ENCODE peak calls at places on chromosomes 3 and 15, in nine cellular contexts. One of them, this sample, is unnamed.

GRCh38 chr3:22231061-22231460 is 480.1 kb upstream of the ZNF385D start:
- DNase-seq in stimulated activated CD8-positive, alpha-beta memory T cell treated with anti-CD3 and anti-CD28 coated beads, Interleukin-15, amount 100 ng/mL, for 24 hours: no peak
- DNase-seq in activated naive CD4-positive, alpha-beta T cell treated with anti-CD3 and anti-CD28 coated beads, Interleukin-2, amount 10 ng/mL, durations not matched to agents 7 days and 5 days: no peak
- DNase-seq in lower leg skin: no peak
- DNase-seq in SW480: no peak
- DNase-seq in iris pigment epithelial cell: peak
- DNase-seq in renal cortical epithelial cell: peak
- DNase-seq in fibroblast of the aortic adventitia: no peak
- DNase-seq in GM19239: no peak
- DNase-seq in this sample: peak

GRCh38 chr3:5428607-5429516 is 241.4 kb downstream of the EDEM1 start:
- DNase-seq in stimulated activated CD8-positive, alpha-beta memory T cell treated with anti-CD3 and anti-CD28 coated beads, Interleukin-15, amount 100 ng/mL, for 24 hours: no peak
- DNase-seq in activated naive CD4-positive, alpha-beta T cell treated with anti-CD3 and anti-CD28 coated beads, Interleukin-2, amount 10 ng/mL, durations not matched to agents 7 days and 5 days: no peak
- DNase-seq in lower leg skin: no peak
- DNase-seq in SW480: peak
- DNase-seq in iris pigment epithelial cell: no peak
- DNase-seq in renal cortical epithelial cell: peak
- DNase-seq in fibroblast of the aortic adventitia: no peak
- DNase-seq in GM19239: peak
- DNase-seq in this sample: no peak

GRCh38 chr3:10836676-10837075 is 20.6 kb downstream of the SLC6A11 start:
- DNase-seq in stimulated activated CD8-positive, alpha-beta memory T cell treated with anti-CD3 and anti-CD28 coated beads, Interleukin-15, amount 100 ng/mL, for 24 hours: no peak
- DNase-seq in activated naive CD4-positive, alpha-beta T cell treated with anti-CD3 and anti-CD28 coated beads, Interleukin-2, amount 10 ng/mL, durations not matched to agents 7 days and 5 days: no peak
- DNase-seq in lower leg skin: no peak
- DNase-seq in SW480: no peak
- DNase-seq in iris pigment epithelial cell: no peak
- DNase-seq in renal cortical epithelial cell: no peak
- DNase-seq in fibroblast of the aortic adventitia: no peak
- DNase-seq in GM19239: no peak
- DNase-seq in this sample: no peak

GRCh38 chr3:42499478-42499871 is 3.0 kb upstream of the VIPR1 start:
- DNase-seq in stimulated activated CD8-positive, alpha-beta memory T cell treated with anti-CD3 and anti-CD28 coated beads, Interleukin-15, amount 100 ng/mL, for 24 hours: no peak
- DNase-seq in activated naive CD4-positive, alpha-beta T cell treated with anti-CD3 and anti-CD28 coated beads, Interleukin-2, amount 10 ng/mL, durations not matched to agents 7 days and 5 days: no peak
- DNase-seq in lower leg skin: peak
- DNase-seq in SW480: no peak
- DNase-seq in iris pigment epithelial cell: no peak
- DNase-seq in renal cortical epithelial cell: no peak
- DNase-seq in fibroblast of the aortic adventitia: no peak
- DNase-seq in GM19239: no peak
- DNase-seq in this sample: no peak

GRCh38 chr3:10483686-10484345 is 21.6 kb downstream of the ATP2B2 start:
- DNase-seq in stimulated activated CD8-positive, alpha-beta memory T cell treated with anti-CD3 and anti-CD28 coated beads, Interleukin-15, amount 100 ng/mL, for 24 hours: no peak
- DNase-seq in activated naive CD4-positive, alpha-beta T cell treated with anti-CD3 and anti-CD28 coated beads, Interleukin-2, amount 10 ng/mL, durations not matched to agents 7 days and 5 days: no peak
- DNase-seq in lower leg skin: no peak
- DNase-seq in SW480: no peak
- DNase-seq in iris pigment epithelial cell: no peak
- DNase-seq in renal cortical epithelial cell: no peak
- DNase-seq in fibroblast of the aortic adventitia: no peak
- DNase-seq in GM19239: no peak
- DNase-seq in this sample: no peak

GRCh38 chr3:147881933-147882332 is 472.8 kb downstream of the ZIC1 start:
- DNase-seq in stimulated activated CD8-positive, alpha-beta memory T cell treated with anti-CD3 and anti-CD28 coated beads, Interleukin-15, amount 100 ng/mL, for 24 hours: no peak
- DNase-seq in activated naive CD4-positive, alpha-beta T cell treated with anti-CD3 and anti-CD28 coated beads, Interleukin-2, amount 10 ng/mL, durations not matched to agents 7 days and 5 days: no peak
- DNase-seq in lower leg skin: no peak
- DNase-seq in SW480: no peak
- DNase-seq in iris pigment epithelial cell: peak
- DNase-seq in renal cortical epithelial cell: no peak
- DNase-seq in fibroblast of the aortic adventitia: no peak
- DNase-seq in GM19239: no peak
- DNase-seq in this sample: no peak

GRCh38 chr3:53939081-53939582 is 47.5 kb upstream of the SELENOK start:
- DNase-seq in stimulated activated CD8-positive, alpha-beta memory T cell treated with anti-CD3 and anti-CD28 coated beads, Interleukin-15, amount 100 ng/mL, for 24 hours: no peak
- DNase-seq in activated naive CD4-positive, alpha-beta T cell treated with anti-CD3 and anti-CD28 coated beads, Interleukin-2, amount 10 ng/mL, durations not matched to agents 7 days and 5 days: no peak
- DNase-seq in lower leg skin: no peak
- DNase-seq in SW480: no peak
- DNase-seq in iris pigment epithelial cell: no peak
- DNase-seq in renal cortical epithelial cell: no peak
- DNase-seq in fibroblast of the aortic adventitia: no peak
- DNase-seq in GM19239: no peak
- DNase-seq in this sample: no peak

GRCh38 chr3:41742127-41742526 is 219.8 kb downstream of the ULK4 start:
- DNase-seq in stimulated activated CD8-positive, alpha-beta memory T cell treated with anti-CD3 and anti-CD28 coated beads, Interleukin-15, amount 100 ng/mL, for 24 hours: no peak
- DNase-seq in activated naive CD4-positive, alpha-beta T cell treated with anti-CD3 and anti-CD28 coated beads, Interleukin-2, amount 10 ng/mL, durations not matched to agents 7 days and 5 days: no peak
- DNase-seq in lower leg skin: no peak
- DNase-seq in SW480: no peak
- DNase-seq in iris pigment epithelial cell: no peak
- DNase-seq in renal cortical epithelial cell: no peak
- DNase-seq in fibroblast of the aortic adventitia: no peak
- DNase-seq in GM19239: no peak
- DNase-seq in this sample: no peak

GRCh38 chr15:57541805-57542504 is 49.7 kb upstream of the MYZAP start:
- DNase-seq in stimulated activated CD8-positive, alpha-beta memory T cell treated with anti-CD3 and anti-CD28 coated beads, Interleukin-15, amount 100 ng/mL, for 24 hours: no peak
- DNase-seq in activated naive CD4-positive, alpha-beta T cell treated with anti-CD3 and anti-CD28 coated beads, Interleukin-2, amount 10 ng/mL, durations not matched to agents 7 days and 5 days: peak
- DNase-seq in lower leg skin: peak
- DNase-seq in SW480: peak
- DNase-seq in iris pigment epithelial cell: peak
- DNase-seq in renal cortical epithelial cell: peak
- DNase-seq in fibroblast of the aortic adventitia: peak
- DNase-seq in GM19239: no peak
- DNase-seq in this sample: peak

GRCh38 chr3:159210336-159210735 is 408.5 kb downstream of the MFSD1 start:
- DNase-seq in stimulated activated CD8-positive, alpha-beta memory T cell treated with anti-CD3 and anti-CD28 coated beads, Interleukin-15, amount 100 ng/mL, for 24 hours: no peak
- DNase-seq in activated naive CD4-positive, alpha-beta T cell treated with anti-CD3 and anti-CD28 coated beads, Interleukin-2, amount 10 ng/mL, durations not matched to agents 7 days and 5 days: no peak
- DNase-seq in lower leg skin: no peak
- DNase-seq in SW480: no peak
- DNase-seq in iris pigment epithelial cell: no peak
- DNase-seq in renal cortical epithelial cell: no peak
- DNase-seq in fibroblast of the aortic adventitia: no peak
- DNase-seq in GM19239: no peak
- DNase-seq in this sample: no peak

GRCh38 chr3:183500349-183500748 is 55.2 kb downstream of the KLHL6 start:
- DNase-seq in stimulated activated CD8-positive, alpha-beta memory T cell treated with anti-CD3 and anti-CD28 coated beads, Interleukin-15, amount 100 ng/mL, for 24 hours: no peak
- DNase-seq in activated naive CD4-positive, alpha-beta T cell treated with anti-CD3 and anti-CD28 coated beads, Interleukin-2, amount 10 ng/mL, durations not matched to agents 7 days and 5 days: no peak
- DNase-seq in lower leg skin: no peak
- DNase-seq in SW480: no peak
- DNase-seq in iris pigment epithelial cell: no peak
- DNase-seq in renal cortical epithelial cell: no peak
- DNase-seq in fibroblast of the aortic adventitia: no peak
- DNase-seq in GM19239: no peak
- DNase-seq in this sample: no peak

GRCh38 chr3:151091685-151092352 is 6.4 kb downstream of the MED12L start:
- DNase-seq in stimulated activated CD8-positive, alpha-beta memory T cell treated with anti-CD3 and anti-CD28 coated beads, Interleukin-15, amount 100 ng/mL, for 24 hours: no peak
- DNase-seq in activated naive CD4-positive, alpha-beta T cell treated with anti-CD3 and anti-CD28 coated beads, Interleukin-2, amount 10 ng/mL, durations not matched to agents 7 days and 5 days: no peak
- DNase-seq in lower leg skin: no peak
- DNase-seq in SW480: no peak
- DNase-seq in iris pigment epithelial cell: peak
- DNase-seq in renal cortical epithelial cell: peak
- DNase-seq in fibroblast of the aortic adventitia: peak
- DNase-seq in GM19239: no peak
- DNase-seq in this sample: no peak

GRCh38 chr15:77418341-77419049 is 1.4 kb downstream of the PEAK1 start:
- DNase-seq in stimulated activated CD8-positive, alpha-beta memory T cell treated with anti-CD3 and anti-CD28 coated beads, Interleukin-15, amount 100 ng/mL, for 24 hours: no peak
- DNase-seq in activated naive CD4-positive, alpha-beta T cell treated with anti-CD3 and anti-CD28 coated beads, Interleukin-2, amount 10 ng/mL, durations not matched to agents 7 days and 5 days: no peak
- DNase-seq in lower leg skin: no peak
- DNase-seq in SW480: no peak
- DNase-seq in iris pigment epithelial cell: peak
- DNase-seq in renal cortical epithelial cell: no peak
- DNase-seq in fibroblast of the aortic adventitia: peak
- DNase-seq in GM19239: no peak
- DNase-seq in this sample: peak

GRCh38 chr3:159669024-159669476 is 319.6 kb upstream of the IL12A start:
- DNase-seq in stimulated activated CD8-positive, alpha-beta memory T cell treated with anti-CD3 and anti-CD28 coated beads, Interleukin-15, amount 100 ng/mL, for 24 hours: no peak
- DNase-seq in activated naive CD4-positive, alpha-beta T cell treated with anti-CD3 and anti-CD28 coated beads, Interleukin-2, amount 10 ng/mL, durations not matched to agents 7 days and 5 days: no peak
- DNase-seq in lower leg skin: no peak
- DNase-seq in SW480: no peak
- DNase-seq in iris pigment epithelial cell: peak
- DNase-seq in renal cortical epithelial cell: peak
- DNase-seq in fibroblast of the aortic adventitia: peak
- DNase-seq in GM19239: no peak
- DNase-seq in this sample: peak

GRCh38 chr15:48896775-48897143 is 18.8 kb downstream of the EID1 start:
- DNase-seq in stimulated activated CD8-positive, alpha-beta memory T cell treated with anti-CD3 and anti-CD28 coated beads, Interleukin-15, amount 100 ng/mL, for 24 hours: no peak
- DNase-seq in activated naive CD4-positive, alpha-beta T cell treated with anti-CD3 and anti-CD28 coated beads, Interleukin-2, amount 10 ng/mL, durations not matched to agents 7 days and 5 days: no peak
- DNase-seq in lower leg skin: no peak
- DNase-seq in SW480: no peak
- DNase-seq in iris pigment epithelial cell: no peak
- DNase-seq in renal cortical epithelial cell: no peak
- DNase-seq in fibroblast of the aortic adventitia: no peak
- DNase-seq in GM19239: no peak
- DNase-seq in this sample: no peak

GRCh38 chr15:74208901-74209559 is 6.4 kb upstream of the STRA6 start:
- DNase-seq in stimulated activated CD8-positive, alpha-beta memory T cell treated with anti-CD3 and anti-CD28 coated beads, Interleukin-15, amount 100 ng/mL, for 24 hours: no peak
- DNase-seq in activated naive CD4-positive, alpha-beta T cell treated with anti-CD3 and anti-CD28 coated beads, Interleukin-2, amount 10 ng/mL, durations not matched to agents 7 days and 5 days: no peak
- DNase-seq in lower leg skin: no peak
- DNase-seq in SW480: peak
- DNase-seq in iris pigment epithelial cell: peak
- DNase-seq in renal cortical epithelial cell: peak
- DNase-seq in fibroblast of the aortic adventitia: peak
- DNase-seq in GM19239: no peak
- DNase-seq in this sample: no peak

GRCh38 chr3:46655271-46655670 is 38.2 kb downstream of the ALS2CL start:
- DNase-seq in stimulated activated CD8-positive, alpha-beta memory T cell treated with anti-CD3 and anti-CD28 coated beads, Interleukin-15, amount 100 ng/mL, for 24 hours: no peak
- DNase-seq in activated naive CD4-positive, alpha-beta T cell treated with anti-CD3 and anti-CD28 coated beads, Interleukin-2, amount 10 ng/mL, durations not matched to agents 7 days and 5 days: no peak
- DNase-seq in lower leg skin: no peak
- DNase-seq in SW480: no peak
- DNase-seq in iris pigment epithelial cell: no peak
- DNase-seq in renal cortical epithelial cell: no peak
- DNase-seq in fibroblast of the aortic adventitia: peak
- DNase-seq in GM19239: no peak
- DNase-seq in this sample: peak

GRCh38 chr3:197956070-197956469 is 3.9 kb upstream of the LMLN start:
- DNase-seq in stimulated activated CD8-positive, alpha-beta memory T cell treated with anti-CD3 and anti-CD28 coated beads, Interleukin-15, amount 100 ng/mL, for 24 hours: no peak
- DNase-seq in activated naive CD4-positive, alpha-beta T cell treated with anti-CD3 and anti-CD28 coated beads, Interleukin-2, amount 10 ng/mL, durations not matched to agents 7 days and 5 days: no peak
- DNase-seq in lower leg skin: no peak
- DNase-seq in SW480: no peak
- DNase-seq in iris pigment epithelial cell: no peak
- DNase-seq in renal cortical epithelial cell: no peak
- DNase-seq in fibroblast of the aortic adventitia: no peak
- DNase-seq in GM19239: no peak
- DNase-seq in this sample: no peak

GRCh38 chr3:173287361-173287760 is 110.2 kb upstream of the NLGN1 start:
- DNase-seq in stimulated activated CD8-positive, alpha-beta memory T cell treated with anti-CD3 and anti-CD28 coated beads, Interleukin-15, amount 100 ng/mL, for 24 hours: no peak
- DNase-seq in activated naive CD4-positive, alpha-beta T cell treated with anti-CD3 and anti-CD28 coated beads, Interleukin-2, amount 10 ng/mL, durations not matched to agents 7 days and 5 days: no peak
- DNase-seq in lower leg skin: no peak
- DNase-seq in SW480: no peak
- DNase-seq in iris pigment epithelial cell: no peak
- DNase-seq in renal cortical epithelial cell: no peak
- DNase-seq in fibroblast of the aortic adventitia: no peak
- DNase-seq in GM19239: no peak
- DNase-seq in this sample: no peak

GRCh38 chr3:39108309-39108708 is 829 bp downstream of the TTC21A start:
- DNase-seq in stimulated activated CD8-positive, alpha-beta memory T cell treated with anti-CD3 and anti-CD28 coated beads, Interleukin-15, amount 100 ng/mL, for 24 hours: no peak
- DNase-seq in activated naive CD4-positive, alpha-beta T cell treated with anti-CD3 and anti-CD28 coated beads, Interleukin-2, amount 10 ng/mL, durations not matched to agents 7 days and 5 days: peak
- DNase-seq in lower leg skin: no peak
- DNase-seq in SW480: no peak
- DNase-seq in iris pigment epithelial cell: no peak
- DNase-seq in renal cortical epithelial cell: no peak
- DNase-seq in fibroblast of the aortic adventitia: no peak
- DNase-seq in GM19239: peak
- DNase-seq in this sample: no peak

GRCh38 chr3:55489804-55490132 is 2.7 kb upstream of the WNT5A start:
- DNase-seq in stimulated activated CD8-positive, alpha-beta memory T cell treated with anti-CD3 and anti-CD28 coated beads, Interleukin-15, amount 100 ng/mL, for 24 hours: no peak
- DNase-seq in activated naive CD4-positive, alpha-beta T cell treated with anti-CD3 and anti-CD28 coated beads, Interleukin-2, amount 10 ng/mL, durations not matched to agents 7 days and 5 days: no peak
- DNase-seq in lower leg skin: no peak
- DNase-seq in SW480: peak
- DNase-seq in iris pigment epithelial cell: no peak
- DNase-seq in renal cortical epithelial cell: no peak
- DNase-seq in fibroblast of the aortic adventitia: no peak
- DNase-seq in GM19239: no peak
- DNase-seq in this sample: no peak

GRCh38 chr3:121870710-121871109 is 23.5 kb upstream of the SLC15A2 start:
- DNase-seq in stimulated activated CD8-positive, alpha-beta memory T cell treated with anti-CD3 and anti-CD28 coated beads, Interleukin-15, amount 100 ng/mL, for 24 hours: no peak
- DNase-seq in activated naive CD4-positive, alpha-beta T cell treated with anti-CD3 and anti-CD28 coated beads, Interleukin-2, amount 10 ng/mL, durations not matched to agents 7 days and 5 days: no peak
- DNase-seq in lower leg skin: no peak
- DNase-seq in SW480: no peak
- DNase-seq in iris pigment epithelial cell: no peak
- DNase-seq in renal cortical epithelial cell: no peak
- DNase-seq in fibroblast of the aortic adventitia: no peak
- DNase-seq in GM19239: no peak
- DNase-seq in this sample: no peak

GRCh38 chr3:31973837-31974236 is 7.2 kb downstream of the OSBPL10 start:
- DNase-seq in stimulated activated CD8-positive, alpha-beta memory T cell treated with anti-CD3 and anti-CD28 coated beads, Interleukin-15, amount 100 ng/mL, for 24 hours: no peak
- DNase-seq in activated naive CD4-positive, alpha-beta T cell treated with anti-CD3 and anti-CD28 coated beads, Interleukin-2, amount 10 ng/mL, durations not matched to agents 7 days and 5 days: no peak
- DNase-seq in lower leg skin: no peak
- DNase-seq in SW480: no peak
- DNase-seq in iris pigment epithelial cell: no peak
- DNase-seq in renal cortical epithelial cell: no peak
- DNase-seq in fibroblast of the aortic adventitia: no peak
- DNase-seq in GM19239: no peak
- DNase-seq in this sample: no peak